ENCODE peak calls at places on chromosomes 16 and 17, in five cellular contexts. R is NB4; W is SK-N-SH; M is cardiac muscle cell; O is CD8-positive, alpha-beta memory T cell. Q is an unnamed sample.
A peak's percentile ranks its signal among the peaks of the same experiment; 100 is the strongest.

GRCh38 chr16:66084306-66084705 is 282.2 kb upstream of the CDH5 start:
- DNase-seq in R (no peak), W (no peak), M (no peak), O (no peak), Q (no peak)

GRCh38 chr16:12513057-12513790 is 290.5 kb downstream of the CPPED1 start:
- DNase-seq in R (no peak), W (no peak), M (no peak), O (no peak), Q (no peak)

GRCh38 chr17:49456172-49456965 is 38.7 kb upstream of the NGFR start:
- DNase-seq in R (peak; percentile 85), W (no peak), M (peak; percentile 96), O (no peak), Q (no peak)

GRCh38 chr17:76405967-76406647 is 21.7 kb downstream of the SPHK1 start:
- DNase-seq in R (peak; percentile 84), W (peak; percentile 92), M (no peak), O (no peak), Q (no peak)

GRCh38 chr16:11682655-11683096 is 14.4 kb downstream of the SNN start:
- DNase-seq in R (peak; percentile 26), W (no peak), M (peak; percentile 88), O (no peak), Q (no peak)

GRCh38 chr16:50688867-50689266 is 4.5 kb upstream of the NOD2 start:
- DNase-seq in R (no peak), W (no peak), M (no peak), O (no peak), Q (no peak)

GRCh38 chr17:58316260-58316960 is 12.2 kb downstream of the TSPOAP1 start:
- DNase-seq in R (no peak), W (peak; percentile 14), M (no peak), O (no peak), Q (no peak)

GRCh38 chr17:78173025-78173715 is 4.8 kb downstream of the SYNGR2 start:
- DNase-seq in R (no peak), W (no peak), M (no peak), O (peak; percentile 29), Q (peak; percentile 71)

GRCh38 chr17:61757168-61757567 is 106.2 kb downstream of the BRIP1 start:
- DNase-seq in R (no peak), W (no peak), M (no peak), O (no peak), Q (peak; percentile 59)

GRCh38 chr16:72847187-72848044 is 200.5 kb downstream of the ZFHX3 start:
- DNase-seq in R (peak; percentile 65), W (peak; percentile 70), M (peak; percentile 53), O (no peak), Q (no peak)

GRCh38 chr16:72850863-72851262 is 197.1 kb downstream of the ZFHX3 start:
- DNase-seq in R (no peak), W (no peak), M (peak; percentile 48), O (no peak), Q (no peak)

GRCh38 chr16:72850021-72850420 is 197.9 kb downstream of the ZFHX3 start:
- DNase-seq in R (no peak), W (no peak), M (no peak), O (no peak), Q (no peak)

GRCh38 chr16:72848045-72848410 is 199.9 kb downstream of the ZFHX3 start:
- DNase-seq in R (no peak), W (no peak), M (no peak), O (no peak), Q (no peak)

DNA sequence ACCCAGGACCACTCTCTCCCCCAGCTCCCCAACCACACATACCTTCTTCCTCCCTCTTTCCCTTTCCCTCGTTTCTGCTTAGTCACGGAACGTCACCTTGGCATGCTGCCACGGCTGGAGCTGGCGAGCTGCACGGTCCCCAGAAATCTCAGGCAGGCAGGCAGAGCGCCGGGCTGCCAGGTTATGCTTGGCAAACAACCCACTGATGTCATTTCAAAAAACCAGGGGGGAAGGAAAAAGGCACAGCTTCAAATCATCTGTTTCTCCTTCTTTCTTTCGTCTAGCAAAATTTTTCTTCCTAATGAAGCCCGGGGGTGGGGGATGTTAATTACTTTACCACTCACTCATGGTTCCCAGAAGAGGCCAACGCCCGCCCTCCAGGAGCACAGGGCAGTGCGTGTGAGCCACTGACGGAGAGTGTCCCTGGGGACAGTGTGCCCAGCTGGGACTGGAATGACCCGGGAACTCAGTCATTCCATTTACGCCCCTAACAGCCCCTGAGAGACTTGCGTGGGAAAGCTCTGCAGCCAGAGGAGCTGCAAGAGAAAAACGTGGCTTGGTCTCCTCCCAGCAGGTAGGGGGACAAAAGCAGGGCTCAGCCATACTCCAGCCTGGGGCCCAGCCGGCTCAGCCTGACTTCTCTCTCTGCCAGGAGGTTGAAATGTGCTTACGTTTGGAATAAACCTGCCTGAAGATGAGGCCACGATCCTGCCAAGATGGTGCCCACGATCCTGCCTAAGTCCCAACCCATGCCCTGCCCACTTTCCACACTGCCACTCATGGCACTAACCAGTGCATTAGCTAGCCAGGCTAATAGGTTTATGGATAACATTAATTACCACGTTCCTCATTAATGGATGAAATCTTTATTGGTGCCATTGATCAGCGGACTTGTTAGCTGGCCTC is 198.9 kb downstream of the ZFHX3 start:
- DNase-seq in R (no peak), W (peak; percentile 82), M (peak; percentile 94), O (no peak), Q (no peak)
- H3K4me3 ChIP-seq in R (no peak overlapping the region), W (peak overlapping the region; percentile 25), M (no peak overlapping the region), O (no peak overlapping the region), Q (no peak overlapping the region)

GRCh38 chr17:47897561-47897960 is 1.5 kb downstream of the SP2 start:
- DNase-seq in R (no peak), W (no peak), M (no peak), O (no peak), Q (no peak)
- H3K4me3 ChIP-seq in R (peak overlapping the region; percentile 92), W (peak overlapping the region; percentile 92), M (peak overlapping the region; percentile 78), O (peak overlapping the region; percentile 84), Q (peak overlapping the region; percentile 99)

GRCh38 chr17:34578656-34579016 is 746 bp upstream of the TMEM132E start:
- DNase-seq in R (no peak), W (no peak), M (no peak), O (no peak), Q (no peak)
- H3K4me3 ChIP-seq in R (no peak overlapping the region), W (no peak overlapping the region), M (peak overlapping the region; percentile 44), O (no peak overlapping the region), Q (no peak overlapping the region)

DNA sequence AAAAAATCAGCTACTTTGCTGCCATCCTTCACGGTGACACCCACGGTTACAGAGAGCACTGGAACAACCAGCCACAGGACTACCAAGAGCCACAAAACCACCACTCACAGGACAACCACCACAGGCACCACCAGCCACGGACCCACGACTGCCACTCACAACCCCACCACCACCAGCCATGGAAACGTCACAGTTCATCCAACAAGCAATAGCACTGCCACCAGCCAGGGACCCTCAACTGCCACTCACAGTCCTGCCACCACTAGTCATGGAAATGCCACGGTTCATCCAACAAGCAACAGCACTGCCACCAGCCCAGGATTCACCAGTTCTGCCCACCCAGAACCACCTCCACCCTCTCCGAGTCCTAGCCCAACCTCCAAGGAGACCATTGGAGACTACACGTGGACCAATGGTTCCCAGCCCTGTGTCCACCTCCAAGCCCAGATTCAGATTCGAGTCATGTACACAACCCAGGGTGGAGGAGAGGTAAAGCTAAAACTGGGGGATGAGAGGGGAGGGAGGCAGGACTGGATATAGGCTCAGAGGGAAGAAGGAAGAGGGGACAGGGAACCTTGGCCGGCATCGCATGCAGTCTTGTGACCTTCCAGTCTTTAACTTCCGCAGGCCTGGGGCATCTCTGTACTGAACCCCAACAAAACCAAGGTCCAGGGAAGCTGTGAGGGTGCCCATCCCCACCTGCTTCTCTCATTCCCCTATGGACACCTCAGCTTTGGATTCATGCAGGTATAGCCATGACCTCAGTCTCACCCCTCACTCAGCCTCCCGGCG is 597 bp downstream of the CD68 start:
- DNase-seq in R (no peak), W (no peak), M (no peak), O (no peak), Q (peak; percentile 72)
- H3K4me3 ChIP-seq in R (peak overlapping the region; percentile 46), W (no peak overlapping the region), M (no peak overlapping the region), O (peak overlapping the region; percentile 13), Q (no peak overlapping the region)

DNA sequence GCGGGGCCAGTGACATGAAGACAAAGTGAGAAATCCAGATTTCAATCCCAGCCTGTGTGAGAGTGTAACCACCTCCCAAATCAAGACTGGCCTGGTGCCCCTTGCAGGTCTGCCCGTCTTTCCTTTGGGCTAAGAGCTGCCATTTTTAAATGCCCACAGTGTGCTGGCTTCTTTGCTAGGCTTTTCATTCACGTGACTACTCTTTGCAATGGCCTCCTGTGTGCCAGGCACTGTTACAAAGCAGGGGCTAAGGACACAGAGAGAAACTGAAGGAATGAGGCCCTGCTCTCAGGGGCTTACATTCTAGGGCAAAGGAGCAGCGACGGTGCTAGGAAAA is 269 bp upstream of the ZSCAN10 start:
- DNase-seq in R (no peak), W (no peak), M (no peak), O (no peak), Q (no peak)
- H3K4me3 ChIP-seq in R (no peak overlapping the region), W (no peak overlapping the region), M (peak overlapping the region; percentile 15), O (no peak overlapping the region), Q (no peak overlapping the region)

GRCh38 chr16:54374136-54374535 is 87.5 kb upstream of the IRX3 start:
- DNase-seq in R (peak; percentile 70), W (no peak), M (no peak), O (no peak), Q (no peak)
- H3K4me3 ChIP-seq in R (peak overlapping the region; percentile 50), W (no peak overlapping the region), M (no peak overlapping the region), O (no peak overlapping the region), Q (no peak overlapping the region)

DNA sequence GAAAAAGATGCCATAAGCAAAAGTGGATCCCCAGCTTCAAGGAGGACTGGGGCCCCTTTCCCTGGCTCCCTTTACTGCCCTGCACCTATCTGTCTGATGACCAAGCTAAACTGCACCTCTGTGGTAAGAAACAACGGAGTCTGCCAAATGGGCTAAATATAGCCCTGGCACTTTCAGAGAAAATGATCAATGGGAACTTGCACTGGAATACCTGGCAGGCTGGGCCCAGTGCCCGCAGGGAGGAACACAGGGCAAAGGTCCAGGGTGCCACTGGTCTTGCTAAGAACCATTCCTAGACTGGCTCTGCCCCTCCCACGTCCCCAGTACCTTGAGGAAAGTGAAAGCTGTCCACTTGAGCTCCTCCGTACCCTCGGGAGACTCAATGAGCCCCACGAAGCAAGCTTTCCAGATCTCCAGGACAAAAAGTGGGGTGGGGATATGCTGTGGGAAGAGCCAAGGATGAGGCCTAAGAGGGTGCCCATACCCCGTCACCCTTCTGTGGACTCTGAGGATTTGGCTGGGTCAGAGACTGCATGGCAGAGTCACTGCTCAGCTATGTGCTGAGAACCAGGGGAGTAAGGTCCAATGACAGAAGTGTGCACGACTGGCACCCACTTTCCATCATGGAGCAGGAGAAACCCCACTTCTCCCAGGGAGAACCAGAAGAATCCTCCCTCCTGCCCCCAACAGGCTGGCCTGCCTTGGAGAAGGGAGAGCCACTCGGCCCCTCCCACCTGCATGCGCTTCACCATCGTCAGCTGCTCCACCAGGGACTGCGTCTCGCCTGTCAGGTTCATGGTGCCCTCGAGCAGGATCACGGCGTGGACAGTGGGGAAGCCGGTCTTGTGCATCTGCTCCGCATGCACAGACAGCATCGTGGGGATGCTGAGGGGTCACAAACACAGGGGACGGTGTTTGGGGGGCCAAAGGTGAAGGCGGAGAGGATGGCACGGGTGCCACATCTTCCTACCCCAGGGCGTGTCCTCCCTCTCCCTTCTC is 17.4 kb downstream of the CSF3 start:
- DNase-seq in R (no peak), W (no peak), M (no peak), O (no peak), Q (no peak)
- H3K4me3 ChIP-seq in R (no peak overlapping the region), W (no peak overlapping the region), M (no peak overlapping the region), O (no peak overlapping the region), Q (no peak overlapping the region)